ENCODE peak calls at places on chromosomes 16 and 17, in nine cellular contexts. C, S, A, B, D, X, O, T and Y are unnamed samples.

GRCh38 chr17:45895304-45895968 is 1.1 kb downstream of the MAPT start:
- DNase-seq in C (peak), S (peak), A (no peak), B (peak), D (no peak), X (no peak), O (peak), T (no peak), Y (peak)

GRCh38 chr17:15900871-15901270 is 44.1 kb upstream of the ADORA2B start:
- DNase-seq in C (no peak), S (no peak), A (no peak), B (no peak), D (no peak), X (no peak), O (no peak), T (no peak), Y (no peak)

GRCh38 chr16:87600246-87600645 is 2.1 kb upstream of the JPH3 start:
- DNase-seq in C (no peak), S (no peak), A (no peak), B (no peak), D (no peak), X (no peak), O (no peak), T (no peak), Y (no peak)

GRCh38 chr16:83244057-83244456 is 563.7 kb upstream of the HSBP1 start:
- DNase-seq in C (no peak), S (no peak), A (no peak), B (no peak), D (no peak), X (no peak), O (no peak), T (no peak), Y (no peak)

GRCh38 chr17:83068641-83069570 is 10.5 kb upstream of the METRNL start:
- DNase-seq in C (no peak), S (no peak), A (no peak), B (no peak), D (no peak), X (no peak), O (no peak), T (peak), Y (no peak)

GRCh38 chr17:48241131-48241591 is 133.6 kb downstream of the SNX11 start:
- DNase-seq in C (peak), S (peak), A (no peak), B (no peak), D (no peak), X (no peak), O (peak), T (peak), Y (no peak)

GRCh38 chr17:83050651-83051422 is 28.6 kb upstream of the METRNL start:
- DNase-seq in C (no peak), S (no peak), A (no peak), B (no peak), D (no peak), X (no peak), O (no peak), T (no peak), Y (no peak)

GRCh38 chr16:88385112-88385594 is 2.4 kb downstream of the ZNF469 start:
- DNase-seq in C (no peak), S (no peak), A (no peak), B (no peak), D (no peak), X (no peak), O (no peak), T (peak), Y (no peak)

GRCh38 chr16:3087243-3087791 is 11.8 kb downstream of the ZSCAN10 start:
- DNase-seq in C (no peak), S (peak), A (no peak), B (no peak), D (no peak), X (no peak), O (peak), T (peak), Y (no peak)

GRCh38 chr17:20908373-20909273 is 134.2 kb downstream of the USP22 start:
- DNase-seq in C (peak), S (peak), A (peak), B (peak), D (no peak), X (peak), O (peak), T (peak), Y (peak)

GRCh38 chr17:79272666-79273219 is 198.1 kb downstream of the ENGASE start:
- DNase-seq in C (no peak), S (no peak), A (no peak), B (no peak), D (no peak), X (no peak), O (peak), T (no peak), Y (no peak)

GRCh38 chr17:75260679-75261335 is 599 bp downstream of the GGA3 start:
- DNase-seq in C (peak), S (no peak), A (no peak), B (no peak), D (no peak), X (no peak), O (no peak), T (no peak), Y (no peak)

GRCh38 chr16:88638323-88639230 is at the start of gene IL17C:
- DNase-seq in C (no peak), S (no peak), A (peak), B (no peak), D (no peak), X (no peak), O (no peak), T (no peak), Y (no peak)

GRCh38 chr17:17059301-17059890 is 17.1 kb downstream of the MPRIP start:
- DNase-seq in C (no peak), S (no peak), A (no peak), B (no peak), D (no peak), X (no peak), O (no peak), T (no peak), Y (no peak)

GRCh38 chr17:18363021-18363941 is at the start of gene SHMT1:
- DNase-seq in C (peak), S (peak), A (peak), B (peak), D (peak), X (peak), O (peak), T (peak), Y (peak)

GRCh38 chr16:26198221-26198620 is 506.5 kb downstream of the HS3ST4 start:
- DNase-seq in C (no peak), S (no peak), A (no peak), B (no peak), D (no peak), X (no peak), O (no peak), T (no peak), Y (no peak)

GRCh38 chr17:82598256-82599011 is 49.8 kb downstream of the WDR45B start:
- DNase-seq in C (peak), S (no peak), A (no peak), B (no peak), D (no peak), X (no peak), O (no peak), T (no peak), Y (no peak)

GRCh38 chr16:24993722-24994686 is 21.2 kb downstream of the ARHGAP17 start:
- DNase-seq in C (peak), S (peak), A (no peak), B (no peak), D (peak), X (no peak), O (peak), T (no peak), Y (no peak)

GRCh38 chr16:48542020-48542473 is 67.9 kb downstream of the N4BP1 start:
- DNase-seq in C (peak), S (peak), A (no peak), B (no peak), D (peak), X (no peak), O (peak), T (peak), Y (no peak)

GRCh38 chr17:77186141-77186604 is 45.4 kb downstream of the SEC14L1 start:
- DNase-seq in C (no peak), S (peak), A (no peak), B (peak), D (no peak), X (no peak), O (no peak), T (no peak), Y (no peak)

GRCh38 chr16:88015806-88016140 is 64.5 kb downstream of the BANP start:
- DNase-seq in C (no peak), S (no peak), A (no peak), B (no peak), D (no peak), X (no peak), O (no peak), T (no peak), Y (no peak)

GRCh38 chr16:28193530-28194423 is 18.0 kb downstream of the XPO6 start:
- DNase-seq in C (peak), S (peak), A (no peak), B (peak), D (peak), X (no peak), O (peak), T (no peak), Y (peak)

GRCh38 chr17:19002805-19003542 is 1.6 kb downstream of the FAM83G start:
- DNase-seq in C (peak), S (no peak), A (no peak), B (peak), D (no peak), X (no peak), O (no peak), T (no peak), Y (no peak)

GRCh38 chr17:80924807-80925610 is 66.6 kb upstream of the CHMP6 start:
- DNase-seq in C (no peak), S (no peak), A (no peak), B (no peak), D (no peak), X (no peak), O (no peak), T (no peak), Y (no peak)